ENCODE peak calls at places on chromosomes 5 and 9, in six cellular contexts. E is T-cell; T is stimulated activated CD4-positive, alpha-beta T cell treated with anti-CD3 and anti-CD28 coated beads, Interleukin-1b, Interleukin-23, amount 100 ng/mL, for 1 hour; A is progenitor cell of endocrine pancreas; B is T47D; C is bronchial epithelial cell. O is an unnamed sample.

GRCh38 chr5:143506881-143507552 is 103.5 kb upstream of the NR3C1 start:
- DNase-seq in C (peak), E (no peak), A (no peak), T (no peak), B (peak), O (no peak)

GRCh38 chr9:126621056-126621918 is 7.6 kb downstream of the LMX1B start:
- DNase-seq in B (no peak), C (no peak), E (no peak), A (no peak), T (no peak), O (no peak)

GRCh38 chr5:173789031-173789920 is 98.9 kb upstream of the CPEB4 start:
- DNase-seq in E (no peak), T (no peak), C (peak), B (no peak), A (no peak), O (no peak)

GRCh38 chr5:156388233-156388632 is 61.3 kb downstream of the SGCD start:
- DNase-seq in E (no peak), A (no peak), B (no peak), T (no peak), C (no peak), O (no peak)

GRCh38 chr5:91690921-91691320 is 307.8 kb upstream of the ARRDC3 start:
- DNase-seq in C (peak), A (no peak), T (no peak), E (no peak), B (no peak), O (no peak)

GRCh38 chr5:119453045-119453383 is 717 bp downstream of the HSD17B4 start:
- DNase-seq in E (no peak), A (no peak), B (no peak), T (no peak), C (peak), O (no peak)

GRCh38 chr5:123094919-123095693 is 6.1 kb downstream of the PRDM6 start:
- DNase-seq in E (no peak), A (peak), C (no peak), T (no peak), B (no peak), O (no peak)

GRCh38 chr5:96772542-96772941 is 35.2 kb downstream of the ERAP1 start:
- DNase-seq in E (no peak), T (no peak), A (no peak), B (no peak), C (no peak), O (no peak)

GRCh38 chr9:136602193-136602885 is 56.5 kb upstream of the NOTCH1 start:
- DNase-seq in B (no peak), E (no peak), C (peak), A (no peak), T (no peak), O (no peak)

GRCh38 chr5:15286659-15287058 is 213.3 kb upstream of the FBXL7 start:
- DNase-seq in E (no peak), T (no peak), B (peak), C (no peak), A (no peak), O (no peak)

GRCh38 chr5:127290946-127291763 is 559 bp downstream of the MEGF10 start:
- DNase-seq in E (no peak), A (no peak), C (no peak), B (no peak), T (no peak), O (no peak)

GRCh38 chr5:106097308-106097707 is 1573.4 kb downstream of the EFNA5 start:
- DNase-seq in C (peak), B (no peak), E (no peak), T (no peak), A (no peak), O (no peak)

GRCh38 chr5:142551242-142552067 is 134.4 kb downstream of the FGF1 start:
- DNase-seq in A (no peak), C (no peak), E (no peak), B (no peak), T (no peak), O (no peak)

GRCh38 chr9:96006296-96006890 is 130.9 kb downstream of the ERCC6L2 start:
- DNase-seq in C (no peak), B (no peak), T (no peak), E (no peak), A (no peak), O (no peak)

GRCh38 chr5:35038891-35039290 is 8.9 kb downstream of the AGXT2 start:
- DNase-seq in C (no peak), B (no peak), E (no peak), A (no peak), T (no peak), O (no peak)

GRCh38 chr9:135010921-135011320 is 76.5 kb upstream of the OLFM1 start:
- DNase-seq in T (no peak), A (no peak), E (no peak), C (no peak), B (no peak), O (no peak)

O was measured in effector memory CD8-positive, alpha-beta T cell.